ENCODE peak calls at places on chromosome 3, in six cellular contexts. Q is heart left ventricle; I is left lung; G is cardiac muscle cell; L is naive thymus-derived CD4-positive, alpha-beta T cell; Y is prostate gland. O is an unnamed sample. For H3K36me3, the result is how much of the 10 kb centered on the place peaks cover.

GRCh38 chr3:128152419-128153155 is 694 bp upstream of the EEFSEC start:
- DNase-seq in L (no peak), Y (no peak), G (no peak), Q (no peak), I (no peak), O (no peak)

GRCh38 chr3:44832032-44832431 is 29.7 kb upstream of the TMEM42 start:
- DNase-seq in Q (no peak), G (no peak), Y (no peak), L (no peak), I (no peak), O (no peak)

GRCh38 chr3:188299713-188300112 is 145.8 kb downstream of the LPP start:
- DNase-seq in L (no peak), Y (no peak), I (no peak), G (no peak), Q (no peak), O (no peak)

GRCh38 chr3:25713316-25713967 is 48.7 kb upstream of the TOP2B start:
- DNase-seq in Y (no peak), L (no peak), Q (no peak), I (no peak), G (no peak), O (no peak)

GRCh38 chr3:158801200-158801599 is 654 bp upstream of the MFSD1 start:
- DNase-seq in Y (peak), Q (no peak), I (peak), L (no peak), G (peak), O (no peak)

GRCh38 chr3:132210476-132211346 is 106.5 kb upstream of the ACP3 start:
- DNase-seq in G (peak), I (peak), Q (no peak), L (no peak), Y (peak), O (peak)

GRCh38 chr3:72390841-72391240 is 457.4 kb downstream of the SHQ1 start:
- DNase-seq in Q (no peak), L (no peak), G (no peak), I (no peak), Y (no peak), O (no peak)

GRCh38 chr3:78940128-78940527 is 827.7 kb downstream of the ROBO1 start:
- DNase-seq in G (no peak), I (no peak), L (no peak), Q (no peak), Y (no peak), O (no peak)

GRCh38 chr3:141737108-141737507 is 990 bp upstream of the RNF7 start:
- DNase-seq in Y (no peak), G (no peak), L (no peak), I (no peak), Q (no peak), O (no peak)

GRCh38 chr3:174440741-174441587 is 418.2 kb upstream of the NAALADL2 start:
- DNase-seq in G (peak), Q (peak), L (peak), I (peak), Y (peak), O (no peak)

GRCh38 chr3:113668015-113668414 is 28.4 kb downstream of the USF3 start:
- DNase-seq in L (no peak), G (no peak), Y (no peak), Q (no peak), I (no peak), O (no peak)

GRCh38 chr3:101633186-101633585 is 43.7 kb downstream of the ZBTB11 start:
- DNase-seq in Q (no peak), I (no peak), L (peak), Y (no peak), G (no peak), O (no peak)

GRCh38 chr3:113157408-113157980 is 53.9 kb upstream of the BOC start:
- DNase-seq in Y (no peak), G (no peak), Q (no peak), I (no peak), L (no peak), O (no peak)

GRCh38 chr3:176147251-176147650 is 1050.0 kb downstream of the TBL1XR1 start:
- DNase-seq in Y (no peak), G (no peak), I (no peak), Q (no peak), L (no peak), O (no peak)

GRCh38 chr3:40292637-40293036 is 16.9 kb upstream of the EIF1B start:
- DNase-seq in Y (no peak), I (no peak), L (no peak), G (peak), Q (no peak), O (peak)

GRCh38 chr3:52077376-52077775 is 21.0 kb upstream of the DUSP7 start:
- DNase-seq in L (no peak), Y (no peak), G (peak), I (peak), Q (no peak), O (no peak)

GRCh38 chr3:49772703-49773102 is 13.6 kb downstream of the IP6K1 start:
- DNase-seq in G (no peak), Y (no peak), L (no peak), I (no peak), Q (no peak), O (no peak)

GRCh38 chr3:105401691-105402149 is 35.0 kb downstream of the ALCAM start:
- DNase-seq in I (no peak), Q (no peak), G (no peak), Y (no peak), L (no peak), O (no peak)

GRCh38 chr3:59766165-59766872 is 716.5 kb upstream of the CFAP20DC start:
- DNase-seq in L (no peak), Q (no peak), I (no peak), Y (no peak), G (no peak), O (no peak)

GRCh38 chr3:127065561-127066270 is 82.8 kb downstream of the PLXNA1 start:
- DNase-seq in Q (peak), Y (no peak), G (no peak), L (no peak), I (peak), O (no peak)

GRCh38 chr3:30505866-30506517 is 100.4 kb upstream of the TGFBR2 start:
- DNase-seq in Y (no peak), I (no peak), Q (no peak), G (no peak), L (no peak), O (no peak)

GRCh38 chr3:111954228-111954990 is 24.4 kb upstream of the ABHD10 start:
- DNase-seq in G (no peak), Y (peak), I (no peak), Q (no peak), L (no peak), O (no peak)

GRCh38 chr3:160400048-160400630 is 689 bp downstream of the SMC4 start:
- DNase-seq in I (peak), G (peak), Y (peak), Q (peak), L (peak), O (no peak)

GRCh38 chr3:42532229-42532628 is 29.8 kb downstream of the VIPR1 start:
- DNase-seq in I (no peak), G (no peak), Y (no peak), L (no peak), Q (no peak), O (no peak)

GRCh38 chr3:20975221-20975620 is 775.8 kb downstream of the ZNF385D start:
- DNase-seq in Q (no peak), I (no peak), L (no peak), G (no peak), Y (no peak), O (no peak)

GRCh38 chr3:48655586-48655985 is 7.1 kb downstream of the CELSR3 start:
- DNase-seq in Y (no peak), L (peak), Q (no peak), G (no peak), I (peak), O (no peak)

GRCh38 chr3:61236556-61236955 is 14.7 kb downstream of the FHIT start:
- DNase-seq in I (no peak), G (no peak), Q (no peak), L (no peak), Y (no peak), O (no peak)

GRCh38 chr3:46094506-46094905 is 67.2 kb upstream of the XCR1 start:
- DNase-seq in L (no peak), Q (no peak), I (no peak), Y (no peak), G (no peak), O (no peak)

GRCh38 chr3:53571264-53571663 is 76.9 kb downstream of the CACNA1D start:
- DNase-seq in Q (no peak), Y (peak), G (no peak), I (no peak), L (no peak), O (no peak)

GRCh38 chr3:126034481-126035361 is 49.2 kb downstream of the SLC41A3 start:
- DNase-seq in I (no peak), L (peak), G (no peak), Y (no peak), Q (no peak), O (no peak)

GRCh38 chr3:141366285-141367037 is 1.8 kb upstream of the ZBTB38 start:
- DNase-seq in I (no peak), L (no peak), G (peak), Y (peak), Q (no peak), O (no peak)

GRCh38 chr3:52532517-52532837 is 1.2 kb downstream of the NT5DC2 start:
- DNase-seq in L (peak), Q (no peak), Y (no peak), I (no peak), G (no peak), O (no peak)

GRCh38 chr3:116614795-116615362 is 94.7 kb upstream of the TUSC7 start:
- DNase-seq in Y (no peak), I (no peak), L (no peak), Q (no peak), G (peak), O (no peak)

GRCh38 chr3:101667331-101667730 is 9.6 kb downstream of the ZBTB11 start:
- DNase-seq in Q (no peak), Y (no peak), L (no peak), I (no peak), G (no peak), O (no peak)

GRCh38 chr3:71570453-71571038 is 13.0 kb downstream of the FOXP1 start:
- DNase-seq in L (no peak), Q (no peak), G (no peak), Y (no peak), I (no peak), O (no peak)

GRCh38 chr3:36894924-36895323 is 49.9 kb downstream of the TRANK1 start:
- DNase-seq in G (no peak), Q (no peak), Y (no peak), I (no peak), L (no peak), O (no peak)

GRCh38 chr3:69012836-69013255 is 638 bp downstream of the EOGT start:
- DNase-seq in Q (peak), Y (peak), I (peak), L (no peak), G (peak), O (no peak)

GRCh38 chr3:183958775-183959174 is 58.9 kb downstream of the ABCC5 start:
- DNase-seq in L (no peak), Y (no peak), G (no peak), Q (no peak), I (no peak), O (no peak)
- H3K36me3 ChIP-seq in L (under half), Y (under half), G (under half), Q (under half), I (under half), O (under half)

GRCh38 chr3:124767259-124767658 is 37.0 kb downstream of the UMPS start:
- DNase-seq in Y (no peak), I (no peak), Q (no peak), L (no peak), G (no peak), O (no peak)
- H3K36me3 ChIP-seq in Y (under half), I (under half), Q (under half), L (under half), G (under half), O (under half)

DNA sequence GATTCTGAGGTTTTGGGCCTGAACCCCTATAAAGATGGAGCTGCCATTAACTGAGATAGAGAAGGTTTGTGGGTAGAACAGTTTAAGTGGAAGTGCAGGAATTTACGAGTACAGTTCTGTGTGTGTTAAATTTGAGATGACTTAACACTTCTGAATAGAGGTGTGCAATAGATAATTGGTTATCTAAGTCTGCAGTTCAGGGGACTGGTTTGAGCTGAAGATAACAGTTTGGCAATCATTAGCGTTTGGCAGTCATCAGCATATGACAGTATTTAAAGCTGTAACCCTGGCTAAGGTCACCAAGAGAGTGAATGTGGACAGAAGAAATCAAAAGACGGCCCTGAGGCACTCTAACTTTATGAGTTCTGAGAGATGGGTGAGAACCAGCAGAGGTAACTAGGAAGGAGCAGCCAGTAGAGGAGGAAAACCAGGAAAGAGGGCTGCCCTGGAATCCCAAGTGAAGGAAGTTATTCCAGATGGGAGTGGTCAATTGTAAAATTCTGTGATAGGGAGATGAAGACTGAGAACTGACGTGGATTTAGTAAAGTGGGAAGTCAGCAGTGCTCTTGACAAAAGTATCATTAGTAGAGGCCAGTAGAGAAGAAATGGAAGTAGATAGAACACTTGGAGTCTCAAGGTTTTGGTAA is 8.1 kb downstream of the MYNN start:
- DNase-seq in Y (no peak), I (no peak), G (no peak), Q (no peak), L (no peak), O (no peak)
- H3K36me3 ChIP-seq in Y (under half), I (under half), G (half or more), Q (under half), L (under half), O (under half)

GRCh38 chr3:9386060-9386459 is 11.4 kb upstream of the SETD5 start:
- DNase-seq in L (no peak), I (no peak), G (no peak), Q (no peak), Y (no peak), O (no peak)
- H3K36me3 ChIP-seq in L (under half), I (under half), G (half or more), Q (half or more), Y (under half), O (under half)

DNA sequence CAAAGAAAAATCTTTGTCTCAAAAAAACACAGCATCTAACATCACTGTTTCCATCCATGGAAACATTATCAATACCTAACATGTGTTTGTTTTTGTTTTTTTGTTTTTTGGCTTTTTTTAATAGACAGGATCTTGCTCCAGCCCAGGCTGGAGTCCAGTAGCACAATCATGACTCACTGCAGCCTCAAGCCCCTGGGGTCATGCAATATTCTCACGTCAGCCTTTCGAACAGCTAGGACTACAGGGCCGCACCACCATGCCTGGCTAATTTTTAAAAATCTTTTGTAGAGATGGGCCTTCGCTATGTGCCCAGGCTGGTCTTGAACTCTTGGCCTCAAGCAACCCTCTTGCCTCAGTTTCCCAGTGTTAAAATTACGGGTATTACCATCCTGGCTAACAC is 52.8 kb downstream of the RAF1 start:
- DNase-seq in Q (no peak), I (no peak), G (no peak), L (no peak), Y (no peak), O (no peak)
- H3K36me3 ChIP-seq in Q (under half), I (under half), G (under half), L (under half), Y (under half), O (under half)

GRCh38 chr3:186787642-186788481 is 4.5 kb downstream of the EIF4A2 start:
- DNase-seq in L (no peak), Q (no peak), G (no peak), Y (no peak), I (no peak), O (no peak)
- H3K36me3 ChIP-seq in L (half or more), Q (under half), G (half or more), Y (under half), I (under half), O (half or more)

DNA sequence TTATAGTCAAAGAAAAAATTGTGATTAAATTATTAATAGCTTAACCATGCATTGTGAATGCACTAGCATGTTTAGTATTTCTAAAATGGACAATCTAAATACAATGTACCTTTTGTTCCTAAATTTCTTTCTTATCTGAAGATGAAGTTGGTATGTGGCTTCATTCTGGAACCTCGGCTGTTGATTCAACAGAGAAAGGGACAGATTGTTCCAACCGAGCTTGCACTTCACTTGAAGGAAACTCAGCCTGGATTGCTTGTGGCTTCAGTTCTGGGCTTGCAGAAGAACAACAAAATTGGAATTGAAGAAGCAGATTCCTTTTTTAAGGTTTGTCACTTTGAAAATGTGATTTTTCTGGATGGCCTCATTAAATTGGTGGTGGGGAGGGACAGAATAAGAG is 32.6 kb downstream of the HPS3 start:
- DNase-seq in Q (no peak), Y (peak), L (no peak), I (no peak), G (no peak), O (no peak)
- H3K36me3 ChIP-seq in Q (under half), Y (under half), L (under half), I (under half), G (under half), O (under half)

DNA sequence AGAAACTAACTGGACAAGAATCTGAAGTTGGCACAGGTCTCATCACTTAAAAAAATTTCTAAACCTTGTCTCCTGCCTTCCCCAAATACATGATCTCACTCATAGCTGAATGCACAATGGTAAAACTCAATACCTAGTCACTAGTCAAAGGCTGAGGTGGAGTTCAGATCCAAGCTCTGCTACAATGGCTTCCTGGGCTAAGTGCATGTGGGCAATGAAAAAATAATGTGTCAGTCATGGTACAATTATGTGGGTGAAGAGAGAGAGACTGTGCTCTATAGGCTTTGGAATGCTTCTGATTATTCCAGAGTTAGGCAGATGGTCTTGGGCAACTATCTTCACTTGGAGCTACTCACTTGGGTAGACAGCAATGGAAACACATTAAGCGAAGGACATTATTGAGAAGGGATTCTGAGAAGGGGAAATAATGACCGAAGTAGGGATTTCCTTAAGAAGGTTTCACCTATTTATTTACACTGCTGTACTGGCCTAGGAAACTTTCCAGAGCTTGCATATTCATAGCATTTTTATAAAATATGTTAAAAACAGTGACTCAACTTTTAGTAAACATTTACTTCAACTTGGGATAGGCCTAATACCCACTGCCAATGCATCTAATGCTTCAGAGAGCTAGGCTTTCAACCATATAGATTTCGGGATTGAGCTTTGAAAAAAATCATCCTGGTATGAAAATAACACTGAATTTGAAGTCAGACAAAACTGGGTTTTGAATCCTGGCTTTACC is 58.7 kb upstream of the PLXND1 start:
- DNase-seq in Y (no peak), I (no peak), Q (no peak), L (no peak), G (no peak), O (no peak)
- H3K36me3 ChIP-seq in Y (under half), I (under half), Q (under half), L (under half), G (under half), O (under half)

GRCh38 chr3:38500688-38501417 is 4.7 kb downstream of the EXOG start:
- DNase-seq in Q (no peak), G (no peak), L (no peak), I (no peak), Y (no peak), O (no peak)
- H3K36me3 ChIP-seq in Q (under half), G (under half), L (under half), I (under half), Y (under half), O (under half)

O was measured in iPS DF 6.9.